ENCODE peak calls at places on chromosomes 12 and 14, in six cellular contexts. Z is foreskin fibroblast, P is AG04450, X is GM12865, L is HCT116, C is cardiac muscle cell. V is an unnamed sample.

GRCh38 chr14:100726467-100726811 is 253 bp upstream of the DLK1 start:
- DNase-seq in L (no peak), C (no peak), Z (no peak), X (no peak), P (no peak), V (no peak)

GRCh38 chr12:56151672-56152131 is 685 bp upstream of the MYL6B start:
- DNase-seq in Z (no peak), X (peak; percentile 85), P (no peak), L (peak; percentile 44), C (no peak), V (peak; percentile 66)

GRCh38 chr14:75437201-75438143 is 9.7 kb downstream of the JDP2 start:
- DNase-seq in Z (no peak), C (no peak), X (no peak), P (no peak), L (no peak), V (no peak)

GRCh38 chr12:75529826-75530225 is 18.4 kb upstream of the KRR1 start:
- DNase-seq in P (no peak), Z (no peak), C (no peak), L (no peak), X (no peak), V (no peak)

GRCh38 chr12:47808049-47808448 is 11.7 kb downstream of the HDAC7 start:
- DNase-seq in P (no peak), Z (peak; percentile 45), C (no peak), X (peak; percentile 68), L (no peak), V (peak; percentile 69)

GRCh38 chr12:10365716-10366433 is 24.0 kb downstream of the KLRK1 start:
- DNase-seq in L (peak; percentile 26), C (peak; percentile 31), X (no peak), Z (no peak), P (no peak), V (no peak)

GRCh38 chr14:36161781-36162180 is 14.7 kb downstream of the PTCSC3 start:
- DNase-seq in Z (no peak), X (no peak), L (no peak), C (no peak), P (no peak), V (no peak)

GRCh38 chr12:22412581-22412980 is 78.1 kb upstream of the ST8SIA1 start:
- DNase-seq in C (no peak), Z (no peak), X (no peak), P (no peak), L (no peak), V (no peak)

DNA sequence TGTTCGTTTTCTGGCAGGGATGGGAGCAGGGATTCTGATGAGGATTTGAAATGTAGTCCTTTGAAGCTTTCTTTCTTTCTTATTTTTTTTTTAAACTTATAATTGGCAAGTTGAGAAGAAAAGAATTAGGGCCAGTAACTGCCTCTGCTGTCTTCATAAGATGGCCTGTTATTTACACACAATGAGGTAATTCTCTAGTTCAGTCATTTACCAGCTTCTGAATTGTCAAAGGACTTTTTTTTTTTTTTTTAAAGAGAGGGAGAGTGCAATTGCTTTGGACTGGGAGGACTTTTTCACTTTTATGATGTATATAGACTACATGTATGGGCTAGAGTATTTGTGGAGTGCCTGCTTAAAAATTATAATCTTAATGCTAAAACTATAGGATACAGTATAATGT is 29.1 kb downstream of the PALS1 start:
- DNase-seq in Z (no peak), C (peak; percentile 21), L (no peak), X (no peak), P (no peak), V (no peak)
- H3K4me3 ChIP-seq in Z (no peak overlapping the region), C (no peak overlapping the region), L (no peak overlapping the region), X (no peak overlapping the region), P (no peak overlapping the region), V (no peak overlapping the region)

GRCh38 chr12:51959211-51959610 is 7.7 kb downstream of the ACVR1B start:
- DNase-seq in L (no peak), P (no peak), Z (no peak), X (no peak), C (peak; percentile 53), V (no peak)
- H3K4me3 ChIP-seq in L (no peak overlapping the region), P (no peak overlapping the region), Z (no peak overlapping the region), X (no peak overlapping the region), C (no peak overlapping the region), V (no peak overlapping the region)

GRCh38 chr14:55053500-55053899 is 2.1 kb downstream of the MAPK1IP1L start:
- DNase-seq in P (no peak), X (no peak), L (no peak), C (no peak), Z (no peak), V (no peak)
- H3K4me3 ChIP-seq in P (peak overlapping the region; percentile 99), X (no peak overlapping the region), L (no peak overlapping the region), C (peak overlapping the region; percentile 95), Z (peak overlapping the region; percentile 99), V (peak overlapping the region; percentile 100)

GRCh38 chr14:61716956-61717355 is 21.6 kb downstream of the HIF1A start:
- DNase-seq in Z (no peak), C (no peak), L (no peak), P (no peak), X (no peak), V (no peak)
- H3K4me3 ChIP-seq in Z (no peak overlapping the region), C (no peak overlapping the region), L (no peak overlapping the region), P (no peak overlapping the region), X (no peak overlapping the region), V (no peak overlapping the region)

DNA sequence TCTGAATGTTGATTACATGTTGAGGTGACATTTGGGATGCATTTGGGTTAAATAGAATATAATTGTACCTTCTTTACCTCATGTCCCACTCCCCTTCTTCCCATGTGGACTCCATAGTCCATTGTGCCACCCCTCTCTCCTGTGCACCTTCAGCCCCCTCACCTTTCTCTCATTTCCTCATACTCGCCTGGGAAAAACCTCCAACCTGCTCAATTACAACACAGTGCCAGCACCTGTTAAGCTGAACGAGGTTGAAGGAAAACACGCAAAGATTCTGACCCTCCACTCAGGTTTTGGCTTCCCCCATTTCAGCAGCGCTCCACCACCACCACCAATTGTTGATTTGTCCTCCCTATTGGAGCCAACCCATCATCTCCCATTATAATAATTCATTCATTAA is 33.9 kb upstream of the PPP2R5C start:
- DNase-seq in Z (no peak), C (no peak), X (no peak), L (no peak), P (no peak), V (no peak)
- H3K4me3 ChIP-seq in Z (no peak overlapping the region), C (no peak overlapping the region), X (no peak overlapping the region), L (no peak overlapping the region), P (no peak overlapping the region), V (no peak overlapping the region)

DNA sequence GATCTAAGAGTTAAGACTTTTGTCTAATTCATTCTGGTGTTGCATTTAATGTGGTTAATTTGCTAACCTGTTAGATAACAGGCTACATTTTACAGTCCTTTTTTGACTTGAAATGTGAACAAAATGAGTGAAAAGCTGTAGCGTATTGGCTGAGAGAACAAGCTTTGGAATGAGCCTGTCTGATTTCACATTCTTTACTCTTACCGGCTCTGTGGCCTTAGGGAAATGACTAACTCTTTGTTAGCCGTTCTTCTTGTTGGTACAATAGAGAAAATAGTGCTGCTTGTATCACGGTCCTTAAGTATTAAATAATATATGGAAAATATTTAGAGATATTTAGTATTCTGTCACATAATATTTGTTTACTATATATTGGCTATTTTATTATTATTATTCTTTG is 1.9 kb downstream of the MNAT1 start:
- DNase-seq in Z (peak; percentile 61), X (no peak), L (no peak), C (peak; percentile 68), P (no peak), V (no peak)
- H3K4me3 ChIP-seq in Z (peak overlapping the region; percentile 86), X (no peak overlapping the region), L (no peak overlapping the region), C (peak overlapping the region; percentile 86), P (peak overlapping the region; percentile 91), V (no peak overlapping the region)

GRCh38 chr12:13093850-13094225 is 9.6 kb downstream of the GSG1 start:
- DNase-seq in L (no peak), X (no peak), Z (no peak), C (peak; percentile 50), P (no peak), V (no peak)
- H3K4me3 ChIP-seq in L (no peak overlapping the region), X (no peak overlapping the region), Z (no peak overlapping the region), C (no peak overlapping the region), P (no peak overlapping the region), V (no peak overlapping the region)

GRCh38 chr12:131867891-131868675 is 26.3 kb upstream of the ULK1 start:
- DNase-seq in Z (no peak), X (no peak), C (no peak), P (no peak), L (no peak), V (no peak)

GRCh38 chr12:131871677-131872076 is 22.7 kb upstream of the ULK1 start:
- DNase-seq in P (no peak), C (no peak), L (no peak), Z (no peak), X (no peak), V (no peak)

GRCh38 chr12:131873293-131873692 is 21.1 kb upstream of the ULK1 start:
- DNase-seq in Z (no peak), P (no peak), L (no peak), X (no peak), C (no peak), V (no peak)

GRCh38 chr12:131869871-131870418 is 24.5 kb upstream of the ULK1 start:
- DNase-seq in X (no peak), C (peak; percentile 26), L (no peak), P (no peak), Z (peak; percentile 59), V (no peak)

DNA sequence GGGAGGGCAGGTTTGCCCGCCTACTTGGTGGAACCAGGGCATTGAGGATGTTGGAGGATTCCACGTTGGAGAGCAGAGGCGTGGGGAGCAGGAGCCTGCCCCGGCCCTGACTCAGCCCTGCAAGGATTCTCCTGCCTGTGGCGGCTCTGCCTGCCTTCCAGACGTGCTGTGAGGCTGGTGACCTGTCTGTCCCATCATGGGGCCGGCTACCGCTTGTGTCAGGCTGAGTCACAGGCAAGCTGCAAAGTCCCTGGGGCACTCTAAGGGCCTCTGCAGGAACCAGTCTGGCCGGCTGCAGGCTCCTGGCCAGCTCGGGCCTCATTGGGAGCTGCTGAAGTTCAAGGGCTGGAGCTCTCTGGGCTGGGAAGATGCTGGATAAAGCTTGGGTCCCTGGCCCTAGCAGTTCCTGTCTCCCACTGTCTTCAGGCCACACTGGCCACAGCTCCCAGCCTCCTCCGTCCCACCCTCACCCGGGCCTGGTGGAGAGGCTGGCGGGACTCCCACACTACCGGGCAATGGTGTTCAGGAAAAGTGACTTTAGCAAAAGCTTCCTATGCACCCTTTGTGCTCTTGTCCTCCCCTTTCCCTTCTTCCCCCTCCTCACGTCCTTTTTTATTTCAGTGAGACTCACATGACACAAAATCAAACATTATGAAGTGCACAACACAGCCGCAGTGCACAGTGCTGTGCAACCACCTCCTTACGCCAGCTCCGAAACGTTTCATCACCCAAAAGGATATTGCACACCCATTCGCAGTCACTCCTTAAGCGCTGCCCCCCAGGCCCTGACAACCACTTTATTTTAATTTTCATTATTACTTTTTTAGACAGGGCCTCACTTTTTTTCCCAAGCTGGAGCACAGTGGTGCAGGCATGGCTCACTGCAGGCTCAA is 22.0 kb upstream of the ULK1 start:
- DNase-seq in P (no peak), L (peak; percentile 77), Z (peak; percentile 95), X (no peak), C (peak; percentile 30), V (no peak)
- H3K4me3 ChIP-seq in P (no peak overlapping the region), L (no peak overlapping the region), Z (no peak overlapping the region), X (no peak overlapping the region), C (no peak overlapping the region), V (no peak overlapping the region)

GRCh38 chr14:45947785-45948184 is 694.8 kb upstream of the MIS18BP1 start:
- DNase-seq in X (no peak), L (no peak), C (no peak), P (no peak), Z (no peak), V (no peak)

GRCh38 chr14:45946251-45946650 is 693.2 kb upstream of the MIS18BP1 start:
- DNase-seq in P (no peak), Z (no peak), L (no peak), X (no peak), C (no peak), V (no peak)

GRCh38 chr14:45949479-45949878 is 696.5 kb upstream of the MIS18BP1 start:
- DNase-seq in P (no peak), L (no peak), C (no peak), Z (no peak), X (no peak), V (no peak)
- H3K4me3 ChIP-seq in P (no peak overlapping the region), L (no peak overlapping the region), C (no peak overlapping the region), Z (no peak overlapping the region), X (no peak overlapping the region), V (no peak overlapping the region)

V was measured in GM06990.